ENCODE peak calls at places on chromosome X, in six cellular contexts. W, F, A, H, X and K are unnamed samples.

GRCh38 chrX:124289443-124289842 is 43.0 kb upstream of the TEX13D start:
- DNase-seq in W (no peak), F (no peak), A (no peak), H (no peak), X (no peak), K (no peak)

GRCh38 chrX:2903366-2903765 is 25.8 kb downstream of the ARSD start:
- DNase-seq in W (no peak), F (no peak), A (no peak), H (no peak), X (no peak), K (no peak)

GRCh38 chrX:102684772-102685520 is 27.3 kb upstream of the GPRASP2 start:
- DNase-seq in W (no peak), F (no peak), A (no peak), H (no peak), X (no peak), K (no peak)

GRCh38 chrX:344371-344901 is 25.8 kb upstream of the GTPBP6 start:
- DNase-seq in W (peak; percentile 42), F (no peak), A (no peak), H (no peak), X (no peak), K (no peak)

GRCh38 chrX:145484740-145485139 is 237.4 kb downstream of the SPANXN1 start:
- DNase-seq in W (no peak), F (no peak), A (no peak), H (no peak), X (no peak), K (no peak)

GRCh38 chrX:83008415-83008814 is 499.7 kb upstream of the POU3F4 start:
- DNase-seq in W (no peak), F (no peak), A (no peak), H (no peak), X (no peak), K (no peak)

GRCh38 chrX:53950130-53950733 is 94.0 kb downstream of the PHF8 start:
- DNase-seq in W (no peak), F (no peak), A (no peak), H (no peak), X (no peak), K (no peak)

GRCh38 chrX:69161786-69162349 is 3.4 kb downstream of the PJA1 start:
- DNase-seq in W (no peak), F (no peak), A (no peak), H (no peak), X (no peak), K (peak; percentile 44)

GRCh38 chrX:153238361-153238760 is 59.3 kb downstream of the MAGEA1 start:
- DNase-seq in W (no peak), F (no peak), A (no peak), H (no peak), X (no peak), K (no peak)

GRCh38 chrX:130738638-130739195 is 164.3 kb downstream of the ENOX2 start:
- DNase-seq in W (no peak), F (no peak), A (no peak), H (peak; percentile 12), X (no peak), K (no peak)

GRCh38 chrX:77795124-77795523 is 9.1 kb upstream of the ATRX start:
- DNase-seq in W (no peak), F (no peak), A (no peak), H (no peak), X (no peak), K (no peak)

GRCh38 chrX:40015693-40016092 is 82.1 kb downstream of the BCOR start:
- DNase-seq in W (no peak), F (no peak), A (no peak), H (no peak), X (no peak), K (no peak)

GRCh38 chrX:15214614-15215013 is 55.3 kb downstream of the ASB9 start:
- DNase-seq in W (no peak), F (no peak), A (no peak), H (no peak), X (no peak), K (no peak)

GRCh38 chrX:127708155-127708554 is 344.0 kb downstream of the ACTRT1 start:
- DNase-seq in W (no peak), F (no peak), A (no peak), H (no peak), X (no peak), K (no peak)

GRCh38 chrX:19846995-19847790 is 40.2 kb downstream of the SH3KBP1 start:
- DNase-seq in W (no peak), F (no peak), A (no peak), H (no peak), X (peak; percentile 41), K (no peak)

GRCh38 chrX:68415289-68415688 is 18.0 kb downstream of the OPHN1 start:
- DNase-seq in W (no peak), F (no peak), A (no peak), H (no peak), X (peak; percentile 6), K (no peak)

GRCh38 chrX:21374163-21374993 is at the start of gene CNKSR2:
- DNase-seq in W (peak; percentile 61), F (peak; percentile 88), A (peak; percentile 44), H (peak; percentile 80), X (no peak), K (peak; percentile 88)

GRCh38 chrX:153886915-153887314 is 942 bp upstream of the L1CAM start:
- DNase-seq in W (no peak), F (no peak), A (no peak), H (no peak), X (no peak), K (no peak)